ENCODE peak calls at places on chromosomes 2 and 18, in five cellular contexts. Q is effector CD4-positive, alpha-beta T cell; R is stimulated activated CD4-positive, alpha-beta T cell treated with anti-CD3 and anti-CD28 coated beads, Interleukin-4, amount 100 ng/mL, for 48 hours; U is foreskin fibroblast; S is ACHN. G is an unnamed sample.

GRCh38 chr2:95026471-95027368 is 1.2 kb downstream of the MAL start:
- DNase-seq in U (no peak), Q (no peak), S (no peak), R (no peak), G (no peak)

GRCh38 chr2:1795842-1796580 is 51.7 kb upstream of the PXDN start:
- DNase-seq in U (peak; percentile 43), R (no peak), S (no peak), Q (no peak), G (no peak)

GRCh38 chr2:3951131-3951954 is 248.0 kb downstream of the DCDC2C start:
- DNase-seq in U (no peak), S (no peak), R (no peak), Q (no peak), G (no peak)

GRCh38 chr18:7728297-7728696 is 161.2 kb downstream of the PTPRM start:
- DNase-seq in S (no peak), U (peak; percentile 15), R (no peak), Q (no peak), G (no peak)

GRCh38 chr2:197256021-197256420 is 54.6 kb downstream of the ANKRD44 start:
- DNase-seq in U (no peak), R (no peak), S (no peak), Q (no peak), G (no peak)

GRCh38 chr2:241443486-241444223 is 64.7 kb downstream of the STK25 start:
- DNase-seq in Q (peak; percentile 70), R (peak; percentile 90), U (peak; percentile 47), S (peak; percentile 17), G (no peak)

GRCh38 chr2:40364143-40364903 is 87.6 kb downstream of the SLC8A1 start:
- DNase-seq in S (peak; percentile 40), R (no peak), Q (no peak), U (peak; percentile 68), G (no peak)

GRCh38 chr2:238093181-238094140 is 6.7 kb upstream of the ESPNL start:
- DNase-seq in U (no peak), R (no peak), Q (no peak), S (no peak), G (no peak)

GRCh38 chr2:69010437-69011194 is 2.4 kb upstream of the ANTXR1 start:
- DNase-seq in Q (no peak), R (no peak), S (no peak), U (peak; percentile 28), G (no peak)

GRCh38 chr2:15050483-15050882 is 418.0 kb downstream of the LRATD1 start:
- DNase-seq in S (no peak), Q (no peak), U (peak; percentile 54), R (no peak), G (no peak)

GRCh38 chr2:199404841-199405240 is 52.9 kb downstream of the SATB2 start:
- DNase-seq in S (no peak), Q (no peak), R (no peak), U (peak; percentile 78), G (no peak)

GRCh38 chr2:224158061-224158460 is 119.0 kb upstream of the SERPINE2 start:
- DNase-seq in Q (no peak), R (no peak), S (no peak), U (no peak), G (no peak)

GRCh38 chr2:241895732-241896641 is 26.5 kb downstream of the RTP5 start:
- DNase-seq in R (no peak), S (no peak), U (peak; percentile 53), Q (no peak), G (no peak)